ENCODE peak calls at places on chromosome 16, in seven cellular contexts. T is activated CD4-positive, alpha-beta T cell treated with anti-CD3 and anti-CD28 coated beads for 48 hours; H is mucosa of gallbladder; S is GOT3; N is Panc1; B is NB4; D is MV-4-11. U is an unnamed sample.

GRCh38 chr16:79982356-79982755 is 381.8 kb upstream of the MAF start:
- DNase-seq in T (no peak), H (no peak), S (no peak), N (no peak), B (no peak), D (no peak), U (no peak)

GRCh38 chr16:10981697-10982216 is 37.4 kb downstream of the CLEC16A start:
- DNase-seq in T (peak), H (no peak), S (no peak), N (no peak), B (peak), D (no peak), U (no peak)

GRCh38 chr16:67529639-67530012 is 997 bp downstream of the RIPOR1 start:
- DNase-seq in T (no peak), H (no peak), S (no peak), N (no peak), B (no peak), D (no peak), U (no peak)

GRCh38 chr16:20084624-20085226 is 11.0 kb upstream of the GPR139 start:
- DNase-seq in T (no peak), H (no peak), S (no peak), N (no peak), B (peak), D (no peak), U (no peak)

GRCh38 chr16:918741-919657 is 51.8 kb downstream of the LMF1 start:
- DNase-seq in T (no peak), H (no peak), S (no peak), N (no peak), B (no peak), D (no peak), U (peak)

GRCh38 chr16:88967800-88968588 is 9.0 kb downstream of the CBFA2T3 start:
- DNase-seq in T (no peak), H (no peak), S (no peak), N (no peak), B (no peak), D (no peak), U (no peak)

GRCh38 chr16:1299012-1299867 is 10.2 kb upstream of the UBE2I start:
- DNase-seq in T (no peak), H (peak), S (no peak), N (no peak), B (no peak), D (no peak), U (no peak)

GRCh38 chr16:23148513-23149266 is 562 bp downstream of the USP31 start:
- DNase-seq in T (peak), H (peak), S (no peak), N (no peak), B (peak), D (no peak), U (peak)

GRCh38 chr16:10625595-10626357 is 45.4 kb upstream of the EMP2 start:
- DNase-seq in T (no peak), H (no peak), S (no peak), N (no peak), B (peak), D (peak), U (no peak)

GRCh38 chr16:47528431-47528830 is 67.3 kb downstream of the PHKB start:
- DNase-seq in T (no peak), H (no peak), S (no peak), N (no peak), B (no peak), D (no peak), U (no peak)

GRCh38 chr16:76235426-76235825 is 41.8 kb upstream of the CNTNAP4 start:
- DNase-seq in T (no peak), H (no peak), S (no peak), N (no peak), B (no peak), D (no peak), U (no peak)

GRCh38 chr16:56203052-56203451 is 11.8 kb downstream of the GNAO1 start:
- DNase-seq in T (peak), H (no peak), S (no peak), N (no peak), B (peak), D (peak), U (peak)

GRCh38 chr16:84282533-84282932 is 12.1 kb upstream of the WFDC1 start:
- DNase-seq in T (no peak), H (no peak), S (no peak), N (no peak), B (no peak), D (no peak), U (no peak)

GRCh38 chr16:85645021-85645589 is 32.0 kb downstream of the GSE1 start:
- DNase-seq in T (no peak), H (no peak), S (no peak), N (no peak), B (no peak), D (no peak), U (no peak)

GRCh38 chr16:10584956-10585561 is 4.7 kb upstream of the EMP2 start:
- DNase-seq in T (no peak), H (no peak), S (no peak), N (no peak), B (no peak), D (no peak), U (no peak)

GRCh38 chr16:81645303-81645702 is 133.8 kb upstream of the PLCG2 start:
- DNase-seq in T (no peak), H (peak), S (no peak), N (no peak), B (no peak), D (no peak), U (no peak)

GRCh38 chr16:84735846-84736586 is 36.2 kb downstream of the USP10 start:
- DNase-seq in T (peak), H (peak), S (no peak), N (no peak), B (no peak), D (no peak), U (no peak)

GRCh38 chr16:13480801-13481200 is 439.2 kb upstream of the ERCC4 start:
- DNase-seq in T (no peak), H (no peak), S (no peak), N (no peak), B (no peak), D (no peak), U (no peak)

GRCh38 chr16:53773150-53773846 is 69.3 kb downstream of the FTO start:
- DNase-seq in T (no peak), H (peak), S (no peak), N (no peak), B (peak), D (peak), U (no peak)

GRCh38 chr16:2816751-2817495 is at the start of gene PRSS21:
- DNase-seq in T (peak), H (no peak), S (no peak), N (no peak), B (peak), D (no peak), U (peak)

GRCh38 chr16:20049831-20050230 is 23.9 kb downstream of the GPR139 start:
- DNase-seq in T (no peak), H (peak), S (no peak), N (no peak), B (no peak), D (no peak), U (no peak)

GRCh38 chr16:2911580-2912329 is at the start of gene FLYWCH1:
- DNase-seq in T (peak), H (peak), S (peak), N (no peak), B (peak), D (peak), U (peak)

GRCh38 chr16:26525856-26526255 is 540.9 kb upstream of the C16orf82 start:
- DNase-seq in T (no peak), H (no peak), S (no peak), N (no peak), B (no peak), D (no peak), U (no peak)